ENCODE peak calls at places on chromosomes 11 and 22, in four cellular contexts. B, F, A and M are unnamed samples.

GRCh38 chr11:45082744-45083543 is 63.5 kb upstream of the PRDM11 start:
- DNase-seq in A (no peak), F (no peak), B (no peak), M (no peak)

GRCh38 chr22:23192133-23192532 is 11.8 kb downstream of the BCR start:
- DNase-seq in A (no peak), F (peak; percentile 84), B (no peak), M (no peak)

GRCh38 chr22:49657275-49657973 is 170.2 kb downstream of the BRD1 start:
- DNase-seq in F (peak; percentile 77), A (no peak), B (no peak), M (peak; percentile 38)

GRCh38 chr11:47979378-47980092 is 824 bp upstream of the PTPRJ start:
- DNase-seq in A (peak; percentile 44), B (no peak), F (no peak), M (no peak)

GRCh38 chr11:23509821-23510220 is 649.5 kb upstream of the CCDC179 start:
- DNase-seq in A (no peak), B (no peak), F (no peak), M (no peak)

GRCh38 chr22:20569059-20570058 is 61.9 kb downstream of the MED15 start:
- DNase-seq in A (no peak), B (peak; percentile 90), F (peak; percentile 93), M (peak; percentile 95)

GRCh38 chr11:78416285-78417174 is 1.1 kb downstream of the GAB2 start:
- DNase-seq in F (peak; percentile 93), B (peak; percentile 45), A (peak; percentile 81), M (peak; percentile 52)

GRCh38 chr11:70466596-70466995 is 68.3 kb downstream of the CTTN start:
- DNase-seq in B (no peak), F (peak; percentile 53), A (no peak), M (no peak)

GRCh38 chr11:79182794-79183193 is 258.0 kb downstream of the TENM4 start:
- DNase-seq in A (no peak), B (peak; percentile 73), F (no peak), M (no peak)

GRCh38 chr11:107962181-107962580 is 33.9 kb downstream of the RAB39A start:
- DNase-seq in A (no peak), F (no peak), B (no peak), M (no peak)

GRCh38 chr11:95341246-95341645 is 110.2 kb upstream of the SESN3 start:
- DNase-seq in A (no peak), F (peak; percentile 63), B (no peak), M (no peak)

GRCh38 chr11:47314992-47315391 is 37.5 kb downstream of the MYBPC3 start:
- DNase-seq in B (no peak), A (no peak), F (no peak), M (no peak)

GRCh38 chr22:29610780-29611179 is 7.3 kb downstream of the NF2 start:
- DNase-seq in A (no peak), F (no peak), B (no peak), M (no peak)

GRCh38 chr11:44976576-44976975 is 25.9 kb upstream of the TP53I11 start:
- DNase-seq in B (no peak), F (no peak), A (no peak), M (no peak)

GRCh38 chr22:42937164-42937854 is 77.6 kb downstream of the PACSIN2 start:
- DNase-seq in F (peak; percentile 80), B (peak; percentile 29), A (no peak), M (no peak)

GRCh38 chr11:2269601-2270321 is 627 bp downstream of the ASCL2 start:
- DNase-seq in A (peak; percentile 69), F (peak; percentile 82), B (no peak), M (no peak)

GRCh38 chr11:70112017-70112434 is 33.9 kb downstream of the ANO1 start:
- DNase-seq in B (no peak), A (no peak), F (no peak), M (peak; percentile 43)

GRCh38 chr11:125202362-125202880 is 37.9 kb downstream of the PKNOX2 start:
- DNase-seq in F (peak; percentile 31), B (no peak), A (no peak), M (no peak)